ENCODE peak calls at places on chromosomes 7 and 10, in five cellular contexts. One of them, this sample, is unnamed.

GRCh38 chr10:14510346-14510745 is 179.6 kb upstream of the FRMD4A start:
- DNase-seq in WERI-Rb-1: no peak
- DNase-seq in hippocampal formation: no peak
- DNase-seq in hepatocyte: no peak
- DNase-seq in kidney: no peak
- DNase-seq in this sample: no peak

GRCh38 chr7:142407939-142408573 is 150.2 kb upstream of the PRSS58 start:
- DNase-seq in WERI-Rb-1: no peak
- DNase-seq in kidney: no peak
- DNase-seq in hepatocyte: no peak
- DNase-seq in hippocampal formation: no peak
- DNase-seq in this sample: no peak

GRCh38 chr7:26441640-26442277 is 150.1 kb downstream of the SNX10 start:
- DNase-seq in hepatocyte: no peak
- DNase-seq in hippocampal formation: no peak
- DNase-seq in kidney: no peak
- DNase-seq in WERI-Rb-1: no peak
- DNase-seq in this sample: no peak

GRCh38 chr10:556971-557370 is 132.5 kb downstream of the DIP2C start:
- DNase-seq in hepatocyte: no peak
- DNase-seq in WERI-Rb-1: no peak
- DNase-seq in hippocampal formation: no peak
- DNase-seq in kidney: no peak
- DNase-seq in this sample: no peak

GRCh38 chr10:28036587-28036986 is 37.7 kb upstream of the ODAD2 start:
- DNase-seq in hippocampal formation: no peak
- DNase-seq in kidney: no peak
- DNase-seq in WERI-Rb-1: no peak
- DNase-seq in hepatocyte: no peak
- DNase-seq in this sample: no peak

GRCh38 chr7:137942459-137943115 is 59.3 kb downstream of the CREB3L2 start:
- DNase-seq in kidney: no peak
- DNase-seq in WERI-Rb-1: no peak
- DNase-seq in hippocampal formation: no peak
- DNase-seq in hepatocyte: no peak
- DNase-seq in this sample: no peak

GRCh38 chr7:47102442-47102841 is 479.5 kb downstream of the TNS3 start:
- DNase-seq in hippocampal formation: no peak
- DNase-seq in WERI-Rb-1: no peak
- DNase-seq in hepatocyte: no peak
- DNase-seq in kidney: no peak
- DNase-seq in this sample: no peak

GRCh38 chr7:51067757-51068156 is 248.9 kb downstream of the COBL start:
- DNase-seq in hippocampal formation: peak; percentile 62
- DNase-seq in kidney: no peak
- DNase-seq in WERI-Rb-1: peak; percentile 57
- DNase-seq in hepatocyte: peak; percentile 80
- DNase-seq in this sample: no peak

GRCh38 chr7:70568674-70569334 is 563.1 kb upstream of the GALNT17 start:
- DNase-seq in hepatocyte: peak; percentile 35
- DNase-seq in hippocampal formation: no peak
- DNase-seq in kidney: no peak
- DNase-seq in WERI-Rb-1: no peak
- DNase-seq in this sample: no peak

GRCh38 chr10:42992156-42992956 is 84.5 kb upstream of the RET start:
- DNase-seq in kidney: no peak
- DNase-seq in WERI-Rb-1: no peak
- DNase-seq in hepatocyte: no peak
- DNase-seq in hippocampal formation: no peak
- DNase-seq in this sample: no peak

GRCh38 chr10:29273478-29273877 is 15.4 kb upstream of the LYZL1 start:
- DNase-seq in kidney: no peak
- DNase-seq in hippocampal formation: no peak
- DNase-seq in hepatocyte: no peak
- DNase-seq in WERI-Rb-1: no peak
- DNase-seq in this sample: no peak

GRCh38 chr10:96918214-96919002 is 86.3 kb downstream of the LCOR start:
- DNase-seq in hepatocyte: no peak
- DNase-seq in kidney: no peak
- DNase-seq in WERI-Rb-1: no peak
- DNase-seq in hippocampal formation: no peak
- DNase-seq in this sample: no peak

GRCh38 chr7:2982401-2982800 is 61.3 kb downstream of the CARD11 start:
- DNase-seq in hippocampal formation: no peak
- DNase-seq in hepatocyte: no peak
- DNase-seq in kidney: peak; percentile 2
- DNase-seq in WERI-Rb-1: no peak
- DNase-seq in this sample: no peak

GRCh38 chr7:121330053-121330833 is 1.4 kb downstream of the WNT16 start:
- DNase-seq in kidney: no peak
- DNase-seq in WERI-Rb-1: peak; percentile 11
- DNase-seq in hippocampal formation: no peak
- DNase-seq in hepatocyte: no peak
- DNase-seq in this sample: no peak

GRCh38 chr10:72367301-72367970 is 12.7 kb upstream of the DNAJB12 start:
- DNase-seq in hepatocyte: no peak
- DNase-seq in WERI-Rb-1: no peak
- DNase-seq in hippocampal formation: no peak
- DNase-seq in kidney: no peak
- DNase-seq in this sample: no peak

GRCh38 chr10:119162121-119162520 is 3.4 kb downstream of the SFXN4 start:
- DNase-seq in hepatocyte: no peak
- DNase-seq in hippocampal formation: no peak
- DNase-seq in WERI-Rb-1: no peak
- DNase-seq in kidney: no peak
- DNase-seq in this sample: no peak

GRCh38 chr7:121331048-121331447 is 2.2 kb downstream of the WNT16 start:
- DNase-seq in kidney: no peak
- DNase-seq in hippocampal formation: no peak
- DNase-seq in WERI-Rb-1: no peak
- DNase-seq in hepatocyte: no peak
- DNase-seq in this sample: no peak

GRCh38 chr10:61262486-61263261 is 190.5 kb downstream of the TMEM26 start:
- DNase-seq in hepatocyte: no peak
- DNase-seq in hippocampal formation: no peak
- DNase-seq in kidney: no peak
- DNase-seq in WERI-Rb-1: no peak
- DNase-seq in this sample: no peak

GRCh38 chr7:118280319-118281012 is 56.0 kb downstream of the ANKRD7 start:
- DNase-seq in hepatocyte: no peak
- DNase-seq in WERI-Rb-1: no peak
- DNase-seq in kidney: no peak
- DNase-seq in hippocampal formation: no peak
- DNase-seq in this sample: no peak

GRCh38 chr10:124345521-124345920 is 73.2 kb downstream of the OAT start:
- DNase-seq in WERI-Rb-1: no peak
- DNase-seq in hepatocyte: no peak
- DNase-seq in hippocampal formation: no peak
- DNase-seq in kidney: no peak
- DNase-seq in this sample: no peak

GRCh38 chr7:70460562-70460961 is 671.4 kb upstream of the GALNT17 start:
- DNase-seq in kidney: no peak
- DNase-seq in hepatocyte: no peak
- DNase-seq in WERI-Rb-1: no peak
- DNase-seq in hippocampal formation: no peak
- DNase-seq in this sample: no peak

GRCh38 chr7:1263391-1263951 is 30.8 kb downstream of the UNCX start:
- DNase-seq in WERI-Rb-1: no peak
- DNase-seq in hepatocyte: no peak
- DNase-seq in hippocampal formation: no peak
- DNase-seq in kidney: peak; percentile 39
- DNase-seq in this sample: no peak

GRCh38 chr10:88733215-88733614 is 26.6 kb upstream of the LIPN start:
- DNase-seq in kidney: no peak
- DNase-seq in WERI-Rb-1: no peak
- DNase-seq in hippocampal formation: no peak
- DNase-seq in hepatocyte: no peak
- DNase-seq in this sample: no peak

GRCh38 chr7:130294314-130294713 is 1.4 kb downstream of the CPA4 start:
- DNase-seq in WERI-Rb-1: no peak
- DNase-seq in hepatocyte: no peak
- DNase-seq in hippocampal formation: no peak
- DNase-seq in kidney: no peak
- DNase-seq in this sample: peak; percentile 16

This sample was measured in occipital lobe.